ENCODE peak calls at places on chromosomes 4 and X, in five cellular contexts. T is cardiac fibroblast, G is mesenchymal stem cell, O is hypothalamus, E is lung. R is an unnamed sample.

GRCh38 chrX:108735680-108736508 is 469 bp downstream of the IRS4 start:
- DNase-seq in T (peak; percentile 5), G (peak; percentile 15), O (no peak), E (no peak), R (no peak)

GRCh38 chrX:1717326-1717725 is 102.5 kb downstream of the ASMT start:
- DNase-seq in T (no peak), O (no peak), E (no peak), G (no peak), R (no peak)

GRCh38 chrX:153719238-153719637 is 4.9 kb downstream of the BCAP31 start:
- DNase-seq in G (no peak), O (no peak), T (no peak), E (no peak), R (no peak)

GRCh38 chr4:4647041-4647440 is 105.2 kb upstream of the STX18 start:
- DNase-seq in G (no peak), T (no peak), E (no peak), O (no peak), R (no peak)

GRCh38 chrX:135707880-135708279 is 5.6 kb upstream of the CT45A1 start:
- DNase-seq in G (no peak), O (no peak), T (no peak), E (no peak), R (no peak)

GRCh38 chrX:72365126-72365525 is 59.4 kb upstream of the CITED1 start:
- DNase-seq in G (no peak), O (no peak), T (no peak), E (no peak), R (no peak)

GRCh38 chr4:104395219-104395618 is 99.5 kb downstream of the CXXC4 start:
- DNase-seq in T (no peak), O (no peak), E (no peak), G (peak; percentile 9), R (no peak)

GRCh38 chr4:8575457-8575856 is 4.7 kb upstream of the GPR78 start:
- DNase-seq in G (no peak), T (no peak), O (no peak), E (no peak), R (no peak)

GRCh38 chr4:151810476-151810875 is 49.7 kb upstream of the GATB start:
- DNase-seq in E (no peak), T (no peak), G (no peak), O (no peak), R (no peak)

GRCh38 chr4:176277162-176277904 is 8.3 kb upstream of the ASB5 start:
- DNase-seq in G (peak; percentile 75), E (peak; percentile 35), O (peak; percentile 36), T (peak; percentile 75), R (no peak)

GRCh38 chrX:132730266-132730665 is 228.2 kb downstream of the HS6ST2 start:
- DNase-seq in E (no peak), G (no peak), O (no peak), T (no peak), R (no peak)

GRCh38 chr4:114052227-114052626 is 72.8 kb upstream of the ARSJ start:
- DNase-seq in E (peak; percentile 64), O (no peak), T (no peak), G (no peak), R (no peak)

GRCh38 chr4:177483271-177483670 is 41.0 kb upstream of the AGA start:
- DNase-seq in O (no peak), E (no peak), G (no peak), T (peak; percentile 33), R (no peak)

GRCh38 chr4:41129128-41129754 is 85.1 kb downstream of the APBB2 start:
- DNase-seq in T (no peak), E (no peak), O (no peak), G (no peak), R (no peak)

GRCh38 chr4:23237771-23238170 is 545.0 kb downstream of the GBA3 start:
- DNase-seq in O (peak; percentile 0), E (no peak), T (peak; percentile 29), G (no peak), R (no peak)

GRCh38 chr4:141350122-141350904 is 129.6 kb downstream of the ZNF330 start:
- DNase-seq in G (peak; percentile 86), E (no peak), O (no peak), T (peak; percentile 91), R (no peak)

GRCh38 chr4:60682901-60683300 is 517.2 kb upstream of the ADGRL3 start:
- DNase-seq in T (peak; percentile 1), G (no peak), E (no peak), O (no peak), R (no peak)

GRCh38 chr4:109701566-109702399 is 1.5 kb downstream of the CASP6 start:
- DNase-seq in G (peak; percentile 1), O (no peak), E (no peak), T (no peak), R (no peak)

GRCh38 chr4:180909279-180909678 is 1333.9 kb upstream of the TENM3 start:
- DNase-seq in T (no peak), G (no peak), O (no peak), E (no peak), R (no peak)

GRCh38 chr4:10180927-10181744 is 64.5 kb upstream of the WDR1 start:
- DNase-seq in O (no peak), T (peak; percentile 90), E (no peak), G (no peak), R (no peak)

GRCh38 chrX:24506082-24506481 is 41.0 kb downstream of the PDK3 start:
- DNase-seq in E (no peak), G (peak; percentile 14), O (no peak), T (no peak), R (peak; percentile 10)

GRCh38 chrX:17027931-17028330 is 81.5 kb downstream of the REPS2 start:
- DNase-seq in G (no peak), T (no peak), E (no peak), O (no peak), R (no peak)

GRCh38 chr4:155271557-155271956 is 63.1 kb downstream of the NPY2R start:
- DNase-seq in E (no peak), T (no peak), G (peak; percentile 5), O (no peak), R (no peak)

GRCh38 chr4:13415068-13415785 is 68.9 kb downstream of the RAB28 start:
- DNase-seq in G (no peak), T (peak; percentile 45), O (no peak), E (no peak), R (no peak)

GRCh38 chrX:103183912-103184311 is 31.0 kb upstream of the BEX4 start:
- DNase-seq in T (no peak), O (no peak), G (no peak), E (no peak), R (no peak)

GRCh38 chr4:164109517-164109916 is 615.0 kb downstream of the TMA16 start:
- DNase-seq in E (no peak), T (no peak), G (no peak), O (no peak), R (no peak)

GRCh38 chrX:84487365-84488353 is 14.6 kb downstream of the HDX start:
- DNase-seq in O (no peak), T (no peak), G (no peak), E (no peak), R (no peak)

GRCh38 chr4:119103263-119103662 is 32.4 kb upstream of the MYOZ2 start:
- DNase-seq in E (no peak), T (peak; percentile 97), O (no peak), G (peak; percentile 99), R (no peak)

GRCh38 chr4:76523593-76523992 is 88.6 kb downstream of the SHROOM3 start:
- DNase-seq in G (no peak), E (no peak), T (no peak), O (no peak), R (no peak)

GRCh38 chr4:6941796-6942195 is 32.2 kb downstream of the TBC1D14 start:
- DNase-seq in G (no peak), O (no peak), T (no peak), E (no peak), R (no peak)

GRCh38 chrX:20442597-20442996 is 175.9 kb upstream of the RPS6KA3 start:
- DNase-seq in E (peak; percentile 86), T (peak; percentile 89), O (peak; percentile 57), G (peak; percentile 72), R (peak; percentile 75)

GRCh38 chr4:85909851-85910250 is 434.9 kb downstream of the ARHGAP24 start:
- DNase-seq in T (no peak), O (no peak), E (no peak), G (no peak), R (no peak)

GRCh38 chrX:131987252-131987651 is 35.9 kb upstream of the STK26 start:
- DNase-seq in G (no peak), E (no peak), T (no peak), O (no peak), R (no peak)

R was measured in stimulated activated naive CD4-positive, alpha-beta T cell treated with Interleukin-2 at 50 U/mL for 16 hours.